ENCODE peak calls at places on chromosomes 6 and 20, in nine cellular contexts. R, A, M, K, H, T, W, Z and J are unnamed samples.

GRCh38 chr20:24755411-24755922 is 193.6 kb upstream of the CST7 start:
- DNase-seq in R (no peak), A (no peak), M (no peak), K (no peak), H (peak), T (no peak), W (no peak), Z (peak), J (no peak)

GRCh38 chr6:361411-362132 is 30.0 kb upstream of the IRF4 start:
- DNase-seq in R (no peak), A (peak), M (no peak), K (no peak), H (no peak), T (no peak), W (no peak), Z (no peak), J (no peak)

GRCh38 chr6:41527721-41528408 is 18.3 kb upstream of the FOXP4 start:
- DNase-seq in R (no peak), A (no peak), M (no peak), K (no peak), H (no peak), T (no peak), W (no peak), Z (peak), J (no peak)

GRCh38 chr20:44714102-44714700 is 968 bp upstream of the CCN5 start:
- DNase-seq in R (no peak), A (no peak), M (no peak), K (no peak), H (no peak), T (no peak), W (no peak), Z (no peak), J (no peak)

GRCh38 chr6:42118162-42119001 is 24.0 kb downstream of the C6orf132 start:
- DNase-seq in R (peak), A (peak), M (no peak), K (no peak), H (no peak), T (no peak), W (no peak), Z (no peak), J (no peak)

GRCh38 chr20:57263127-57263609 is 3.3 kb downstream of the BMP7 start:
- DNase-seq in R (no peak), A (no peak), M (no peak), K (no peak), H (no peak), T (no peak), W (no peak), Z (no peak), J (no peak)

GRCh38 chr20:33304046-33304445 is 21.0 kb downstream of the BPIFB1 start:
- DNase-seq in R (no peak), A (no peak), M (no peak), K (no peak), H (no peak), T (no peak), W (no peak), Z (no peak), J (no peak)

GRCh38 chr6:97052152-97052787 is 127.7 kb downstream of the KLHL32 start:
- DNase-seq in R (no peak), A (no peak), M (no peak), K (no peak), H (no peak), T (no peak), W (no peak), Z (no peak), J (no peak)

GRCh38 chr6:101779051-101779844 is 385.7 kb downstream of the GRIK2 start:
- DNase-seq in R (no peak), A (no peak), M (no peak), K (no peak), H (no peak), T (no peak), W (peak), Z (peak), J (no peak)

GRCh38 chr20:14860410-14860814 is 523.0 kb upstream of the FLRT3 start:
- DNase-seq in R (no peak), A (no peak), M (no peak), K (no peak), H (no peak), T (no peak), W (no peak), Z (no peak), J (no peak)

GRCh38 chr6:97069363-97069762 is 144.8 kb downstream of the KLHL32 start:
- DNase-seq in R (no peak), A (no peak), M (no peak), K (no peak), H (no peak), T (no peak), W (no peak), Z (no peak), J (no peak)

GRCh38 chr6:5260111-5260620 is 584 bp downstream of the LYRM4 start:
- DNase-seq in R (peak), A (peak), M (peak), K (peak), H (no peak), T (peak), W (peak), Z (peak), J (peak)

GRCh38 chr6:157813757-157814455 is 9.1 kb upstream of the SNX9 start:
- DNase-seq in R (peak), A (no peak), M (no peak), K (no peak), H (no peak), T (no peak), W (no peak), Z (peak), J (no peak)

GRCh38 chr20:40081653-40082052 is 607.4 kb downstream of the MAFB start:
- DNase-seq in R (no peak), A (no peak), M (no peak), K (no peak), H (no peak), T (no peak), W (no peak), Z (no peak), J (no peak)

GRCh38 chr20:11556410-11556809 is 361.3 kb upstream of the BTBD3 start:
- DNase-seq in R (no peak), A (no peak), M (no peak), K (no peak), H (no peak), T (no peak), W (no peak), Z (no peak), J (no peak)

GRCh38 chr6:41167173-41167963 is 4.5 kb upstream of the TREM2 start:
- DNase-seq in R (no peak), A (no peak), M (no peak), K (no peak), H (no peak), T (no peak), W (no peak), Z (peak), J (no peak)

GRCh38 chr20:62929051-62929538 is 2.8 kb upstream of the DIDO1 start:
- DNase-seq in R (peak), A (peak), M (no peak), K (peak), H (no peak), T (peak), W (no peak), Z (peak), J (peak)

GRCh38 chr6:109791301-109791700 is 100.2 kb downstream of the FIG4 start:
- DNase-seq in R (no peak), A (no peak), M (no peak), K (no peak), H (no peak), T (no peak), W (no peak), Z (no peak), J (no peak)

GRCh38 chr6:150028799-150029198 is 3.5 kb upstream of the RAET1L start:
- DNase-seq in R (no peak), A (no peak), M (no peak), K (no peak), H (no peak), T (no peak), W (no peak), Z (no peak), J (no peak)

GRCh38 chr6:130717657-130718056 is 109.5 kb upstream of the SMLR1 start:
- DNase-seq in R (no peak), A (no peak), M (no peak), K (no peak), H (no peak), T (no peak), W (no peak), Z (peak), J (no peak)

GRCh38 chr6:76742919-76743318 is 670.5 kb upstream of the IMPG1 start:
- DNase-seq in R (no peak), A (no peak), M (no peak), K (no peak), H (no peak), T (no peak), W (no peak), Z (peak), J (no peak)

GRCh38 chr20:3595541-3595940 is 67.7 kb downstream of the GFRA4 start:
- DNase-seq in R (no peak), A (no peak), M (no peak), K (no peak), H (no peak), T (no peak), W (no peak), Z (no peak), J (no peak)

GRCh38 chr6:133340557-133340956 is 99.4 kb downstream of the EYA4 start:
- DNase-seq in R (no peak), A (no peak), M (no peak), K (no peak), H (no peak), T (no peak), W (no peak), Z (peak), J (no peak)

GRCh38 chr6:142721213-142721920 is 223.6 kb downstream of the HIVEP2 start:
- DNase-seq in R (no peak), A (no peak), M (no peak), K (no peak), H (no peak), T (no peak), W (no peak), Z (no peak), J (no peak)

GRCh38 chr6:61586934-61587537 is 699.0 kb downstream of the KHDRBS2 start:
- DNase-seq in R (no peak), A (peak), M (peak), K (no peak), H (no peak), T (no peak), W (no peak), Z (no peak), J (no peak)

GRCh38 chr6:31970604-31971271 is 1.2 kb downstream of the DXO start:
- DNase-seq in R (peak), A (no peak), M (no peak), K (no peak), H (no peak), T (no peak), W (no peak), Z (peak), J (no peak)

GRCh38 chr6:82396964-82397761 is 33.5 kb downstream of the TPBG start:
- DNase-seq in R (no peak), A (no peak), M (no peak), K (peak), H (no peak), T (no peak), W (peak), Z (peak), J (no peak)

GRCh38 chr6:41894366-41895299 is 542 bp downstream of the USP49 start:
- DNase-seq in R (peak), A (no peak), M (peak), K (no peak), H (no peak), T (no peak), W (no peak), Z (no peak), J (peak)

GRCh38 chr20:51759769-51760510 is 8.2 kb downstream of the ATP9A start:
- DNase-seq in R (no peak), A (no peak), M (no peak), K (no peak), H (no peak), T (no peak), W (no peak), Z (no peak), J (no peak)

GRCh38 chr6:137106183-137106582 is 61.4 kb upstream of the IL20RA start:
- DNase-seq in R (no peak), A (no peak), M (no peak), K (peak), H (no peak), T (peak), W (no peak), Z (no peak), J (no peak)

GRCh38 chr20:21240394-21240793 is 62.7 kb upstream of the XRN2 start:
- DNase-seq in R (no peak), A (no peak), M (no peak), K (no peak), H (no peak), T (no peak), W (no peak), Z (no peak), J (no peak)
- TF ChIP-seq CTCF in R (no peak), A (no peak), M (no peak), K (no peak), H (no peak), T (no peak), W (no peak), Z (peak), J (no peak)

DNA sequence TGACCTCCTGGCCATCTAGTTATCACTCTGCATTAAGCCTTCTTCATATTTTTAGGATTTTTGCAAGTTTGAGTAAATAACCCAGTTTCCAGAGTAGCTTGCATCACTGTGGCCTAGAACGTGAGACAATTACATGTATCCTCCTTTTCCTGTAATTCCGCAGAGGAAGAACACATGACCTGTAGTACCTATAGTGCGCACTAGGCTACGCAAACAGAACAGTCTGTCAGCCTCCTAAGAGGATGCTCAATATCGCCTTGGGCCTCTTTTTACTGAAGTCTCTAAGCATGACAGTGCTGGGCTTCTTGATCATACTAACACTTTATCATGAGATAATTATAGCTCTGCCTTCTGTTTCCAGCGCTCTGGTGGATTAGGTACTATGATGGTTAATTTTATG is 20.2 kb upstream of the NR2E1 start:
- DNase-seq in R (no peak), A (no peak), M (no peak), K (no peak), H (no peak), T (no peak), W (no peak), Z (no peak), J (no peak)
- TF ChIP-seq CTCF in R (no peak), A (no peak), M (no peak), K (no peak), H (no peak), T (no peak), W (no peak), Z (peak), J (no peak)

GRCh38 chr6:10338151-10338550 is 76.7 kb downstream of the TFAP2A start:
- DNase-seq in R (no peak), A (no peak), M (no peak), K (no peak), H (no peak), T (no peak), W (no peak), Z (no peak), J (no peak)

GRCh38 chr6:10341605-10342004 is 73.3 kb downstream of the TFAP2A start:
- DNase-seq in R (no peak), A (no peak), M (no peak), K (no peak), H (no peak), T (no peak), W (no peak), Z (no peak), J (no peak)

GRCh38 chr6:10347561-10348327 is 67.1 kb downstream of the TFAP2A start:
- DNase-seq in R (peak), A (no peak), M (no peak), K (no peak), H (no peak), T (no peak), W (peak), Z (no peak), J (no peak)

DNA sequence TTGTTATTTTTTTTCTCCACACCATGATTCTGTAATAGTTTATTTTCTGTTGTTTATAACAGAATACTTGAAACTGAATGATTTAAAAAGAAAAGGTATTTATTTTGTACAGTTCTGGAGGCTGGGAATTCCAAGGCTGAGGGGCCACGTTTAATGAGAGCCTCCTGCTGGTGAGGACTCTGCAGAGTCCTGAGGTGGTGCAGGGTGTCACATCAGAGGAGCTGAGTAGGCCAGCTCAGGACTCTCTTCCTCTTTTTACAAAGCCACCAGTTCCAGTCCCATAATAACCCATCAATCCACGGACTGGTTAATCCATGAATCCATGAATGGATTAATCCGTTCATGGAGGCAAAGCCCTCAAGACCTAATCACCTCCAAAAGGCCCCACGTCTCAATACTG is 71.6 kb downstream of the TFAP2A start:
- DNase-seq in R (no peak), A (no peak), M (no peak), K (no peak), H (no peak), T (no peak), W (no peak), Z (no peak), J (no peak)
- TF ChIP-seq CTCF in R (no peak), A (no peak), M (no peak), K (no peak), H (no peak), T (no peak), W (no peak), Z (no peak), J (no peak)

DNA sequence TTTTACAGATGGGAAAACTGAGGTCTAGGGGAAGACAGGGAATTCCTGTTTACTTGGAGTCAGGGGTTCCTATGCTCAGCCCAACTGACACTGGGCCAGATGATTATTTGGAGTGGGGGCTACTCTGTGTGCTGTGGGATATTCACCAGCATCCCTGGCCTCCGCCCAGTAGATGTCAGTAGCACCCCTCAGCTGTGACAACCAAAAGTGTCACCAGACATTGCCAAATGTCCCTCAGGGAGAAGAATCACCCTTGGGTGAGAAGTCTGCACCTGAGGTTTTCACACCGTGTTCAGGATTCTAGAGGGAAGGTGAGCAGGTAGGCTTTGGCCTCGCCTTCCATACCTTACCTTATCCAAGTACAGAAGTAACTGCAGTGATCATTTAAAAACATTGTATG is 27.6 kb downstream of the CDH26 start:
- DNase-seq in R (no peak), A (peak), M (no peak), K (no peak), H (no peak), T (no peak), W (no peak), Z (no peak), J (no peak)
- TF ChIP-seq CTCF in R (no peak), A (peak), M (no peak), K (peak), H (no peak), T (no peak), W (peak), Z (no peak), J (no peak)